ENCODE peak calls at places on chromosome X, in nine cellular contexts. One of them, this sample, is unnamed.
A peak's percentile ranks its signal among the peaks of the same experiment; 100 is the strongest.

GRCh38 chrX:7346021-7346420 is 198.1 kb upstream of the PUDP start:
- DNase-seq in NCI-H1105: no peak
- DNase-seq in NCI-H1417: no peak
- DNase-seq in Caki2: no peak
- DNase-seq in T-helper 9 cell: no peak
- DNase-seq in AG09309: peak; percentile 16
- DNase-seq in GM23338: no peak
- DNase-seq in HS-5: no peak
- DNase-seq in stimulated activated CD8-positive, alpha-beta memory T cell treated with anti-CD3 and anti-CD28 coated beads, Interleukin-12 subunit alpha, Interleukin-12 subunit beta, amount 100 ng/mL, for 4 hours: no peak
- DNase-seq in this sample: no peak

GRCh38 chrX:136097871-136098805 is 49.2 kb upstream of the FHL1 start:
- DNase-seq in NCI-H1105: no peak
- DNase-seq in NCI-H1417: no peak
- DNase-seq in GM23338: peak; percentile 34
- DNase-seq in T-helper 9 cell: no peak
- DNase-seq in HS-5: no peak
- DNase-seq in Caki2: no peak
- DNase-seq in stimulated activated CD8-positive, alpha-beta memory T cell treated with anti-CD3 and anti-CD28 coated beads, Interleukin-12 subunit alpha, Interleukin-12 subunit beta, amount 100 ng/mL, for 4 hours: no peak
- DNase-seq in AG09309: no peak
- DNase-seq in this sample: no peak

GRCh38 chrX:43661521-43662240 is 5.6 kb downstream of the MAOA start:
- DNase-seq in stimulated activated CD8-positive, alpha-beta memory T cell treated with anti-CD3 and anti-CD28 coated beads, Interleukin-12 subunit alpha, Interleukin-12 subunit beta, amount 100 ng/mL, for 4 hours: no peak
- DNase-seq in HS-5: no peak
- DNase-seq in GM23338: no peak
- DNase-seq in Caki2: no peak
- DNase-seq in T-helper 9 cell: no peak
- DNase-seq in AG09309: no peak
- DNase-seq in NCI-H1417: no peak
- DNase-seq in NCI-H1105: no peak
- DNase-seq in this sample: no peak

GRCh38 chrX:16278927-16279326 is 111.6 kb downstream of the MAGEB17 start:
- DNase-seq in GM23338: peak; percentile 50
- DNase-seq in NCI-H1417: no peak
- DNase-seq in AG09309: no peak
- DNase-seq in NCI-H1105: no peak
- DNase-seq in Caki2: no peak
- DNase-seq in HS-5: no peak
- DNase-seq in stimulated activated CD8-positive, alpha-beta memory T cell treated with anti-CD3 and anti-CD28 coated beads, Interleukin-12 subunit alpha, Interleukin-12 subunit beta, amount 100 ng/mL, for 4 hours: no peak
- DNase-seq in T-helper 9 cell: no peak
- DNase-seq in this sample: no peak

GRCh38 chrX:123236868-123237267 is 52.8 kb downstream of the GRIA3 start:
- DNase-seq in GM23338: peak; percentile 45
- DNase-seq in T-helper 9 cell: no peak
- DNase-seq in Caki2: no peak
- DNase-seq in HS-5: no peak
- DNase-seq in NCI-H1105: no peak
- DNase-seq in NCI-H1417: no peak
- DNase-seq in AG09309: no peak
- DNase-seq in stimulated activated CD8-positive, alpha-beta memory T cell treated with anti-CD3 and anti-CD28 coated beads, Interleukin-12 subunit alpha, Interleukin-12 subunit beta, amount 100 ng/mL, for 4 hours: no peak
- DNase-seq in this sample: no peak

GRCh38 chrX:12974217-12974796 is 603 bp upstream of the TMSB4X start:
- DNase-seq in GM23338: peak; percentile 37
- DNase-seq in NCI-H1417: peak; percentile 80
- DNase-seq in Caki2: no peak
- DNase-seq in HS-5: no peak
- DNase-seq in NCI-H1105: no peak
- DNase-seq in stimulated activated CD8-positive, alpha-beta memory T cell treated with anti-CD3 and anti-CD28 coated beads, Interleukin-12 subunit alpha, Interleukin-12 subunit beta, amount 100 ng/mL, for 4 hours: no peak
- DNase-seq in AG09309: no peak
- DNase-seq in T-helper 9 cell: no peak
- DNase-seq in this sample: no peak

GRCh38 chrX:106791495-106791894 is 11.0 kb upstream of the TBC1D8B start:
- DNase-seq in NCI-H1417: no peak
- DNase-seq in GM23338: no peak
- DNase-seq in AG09309: peak; percentile 2
- DNase-seq in HS-5: no peak
- DNase-seq in Caki2: no peak
- DNase-seq in T-helper 9 cell: no peak
- DNase-seq in stimulated activated CD8-positive, alpha-beta memory T cell treated with anti-CD3 and anti-CD28 coated beads, Interleukin-12 subunit alpha, Interleukin-12 subunit beta, amount 100 ng/mL, for 4 hours: no peak
- DNase-seq in NCI-H1105: no peak
- DNase-seq in this sample: no peak

GRCh38 chrX:7088968-7089615 is 58.4 kb upstream of the STS start:
- DNase-seq in AG09309: no peak
- DNase-seq in GM23338: peak; percentile 57
- DNase-seq in HS-5: no peak
- DNase-seq in stimulated activated CD8-positive, alpha-beta memory T cell treated with anti-CD3 and anti-CD28 coated beads, Interleukin-12 subunit alpha, Interleukin-12 subunit beta, amount 100 ng/mL, for 4 hours: peak; percentile 35
- DNase-seq in NCI-H1105: no peak
- DNase-seq in Caki2: no peak
- DNase-seq in NCI-H1417: no peak
- DNase-seq in T-helper 9 cell: peak; percentile 13
- DNase-seq in this sample: no peak

GRCh38 chrX:133215747-133216146 is 2.4 kb downstream of the TFDP3 start:
- DNase-seq in NCI-H1417: peak; percentile 10
- DNase-seq in stimulated activated CD8-positive, alpha-beta memory T cell treated with anti-CD3 and anti-CD28 coated beads, Interleukin-12 subunit alpha, Interleukin-12 subunit beta, amount 100 ng/mL, for 4 hours: no peak
- DNase-seq in Caki2: peak; percentile 1
- DNase-seq in NCI-H1105: no peak
- DNase-seq in T-helper 9 cell: no peak
- DNase-seq in AG09309: no peak
- DNase-seq in GM23338: peak; percentile 21
- DNase-seq in HS-5: no peak
- DNase-seq in this sample: no peak

GRCh38 chrX:15143825-15144121 is 126.1 kb downstream of the ASB9 start:
- DNase-seq in HS-5: no peak
- DNase-seq in NCI-H1417: no peak
- DNase-seq in GM23338: peak; percentile 6
- DNase-seq in T-helper 9 cell: no peak
- DNase-seq in Caki2: no peak
- DNase-seq in stimulated activated CD8-positive, alpha-beta memory T cell treated with anti-CD3 and anti-CD28 coated beads, Interleukin-12 subunit alpha, Interleukin-12 subunit beta, amount 100 ng/mL, for 4 hours: no peak
- DNase-seq in NCI-H1105: no peak
- DNase-seq in AG09309: no peak
- DNase-seq in this sample: no peak

GRCh38 chrX:49139713-49140112 is 16.2 kb upstream of the GPKOW start:
- DNase-seq in NCI-H1417: no peak
- DNase-seq in HS-5: no peak
- DNase-seq in Caki2: peak; percentile 66
- DNase-seq in NCI-H1105: no peak
- DNase-seq in T-helper 9 cell: no peak
- DNase-seq in stimulated activated CD8-positive, alpha-beta memory T cell treated with anti-CD3 and anti-CD28 coated beads, Interleukin-12 subunit alpha, Interleukin-12 subunit beta, amount 100 ng/mL, for 4 hours: no peak
- DNase-seq in AG09309: no peak
- DNase-seq in GM23338: no peak
- DNase-seq in this sample: no peak

GRCh38 chrX:11196476-11196875 is 85.3 kb downstream of the HCCS start:
- DNase-seq in stimulated activated CD8-positive, alpha-beta memory T cell treated with anti-CD3 and anti-CD28 coated beads, Interleukin-12 subunit alpha, Interleukin-12 subunit beta, amount 100 ng/mL, for 4 hours: no peak
- DNase-seq in NCI-H1105: no peak
- DNase-seq in Caki2: no peak
- DNase-seq in T-helper 9 cell: no peak
- DNase-seq in HS-5: no peak
- DNase-seq in AG09309: no peak
- DNase-seq in GM23338: no peak
- DNase-seq in NCI-H1417: no peak
- DNase-seq in this sample: no peak

GRCh38 chrX:19799319-19800182 is 87.8 kb downstream of the SH3KBP1 start:
- DNase-seq in Caki2: no peak
- DNase-seq in NCI-H1105: no peak
- DNase-seq in AG09309: no peak
- DNase-seq in T-helper 9 cell: no peak
- DNase-seq in NCI-H1417: peak; percentile 28
- DNase-seq in HS-5: no peak
- DNase-seq in GM23338: no peak
- DNase-seq in stimulated activated CD8-positive, alpha-beta memory T cell treated with anti-CD3 and anti-CD28 coated beads, Interleukin-12 subunit alpha, Interleukin-12 subunit beta, amount 100 ng/mL, for 4 hours: no peak
- DNase-seq in this sample: no peak

GRCh38 chrX:48531359-48531954 is 8.1 kb upstream of the TBC1D25 start:
- DNase-seq in AG09309: peak; percentile 49
- DNase-seq in GM23338: no peak
- DNase-seq in stimulated activated CD8-positive, alpha-beta memory T cell treated with anti-CD3 and anti-CD28 coated beads, Interleukin-12 subunit alpha, Interleukin-12 subunit beta, amount 100 ng/mL, for 4 hours: no peak
- DNase-seq in NCI-H1105: no peak
- DNase-seq in Caki2: peak; percentile 47
- DNase-seq in NCI-H1417: no peak
- DNase-seq in HS-5: peak; percentile 52
- DNase-seq in T-helper 9 cell: no peak
- DNase-seq in this sample: no peak

This sample was measured in stimulated activated effector memory CD8-positive, alpha-beta T cell treated with anti-CD3 and anti-CD28 coated beads, Interleukin-12 subunit alpha, Interleukin-12 subunit beta, amount 100 ng/mL, for 72 hours.